ENCODE peak calls at places on chromosomes 2 and 18, in ten cellular contexts. M is heart left ventricle, R is GM23338, B is upper lobe of right lung, A is mucosa of descending colon, Q is neural progenitor cell, J is AG04450, L is MM.1S, F is osteocyte, Z is PC-9. G is an unnamed sample.

GRCh38 chr2:11889101-11889850 is 142.8 kb downstream of the LPIN1 start:
- DNase-seq in Z (no peak), Q (no peak), J (no peak), F (no peak), B (no peak), R (no peak), M (no peak), L (no peak), A (no peak), G (no peak)

GRCh38 chr18:60966876-60967275 is 366.4 kb upstream of the CDH20 start:
- DNase-seq in Q (no peak), L (no peak), A (no peak), J (no peak), Z (no peak), B (no peak), F (no peak), M (no peak), R (no peak), G (no peak)

GRCh38 chr2:200467806-200468686 is 41.8 kb downstream of the KCTD18 start:
- DNase-seq in R (no peak), J (no peak), A (peak; percentile 28), L (no peak), F (no peak), M (no peak), B (no peak), Q (no peak), Z (no peak), G (no peak)

GRCh38 chr2:153047220-153047619 is 328.8 kb downstream of the ARL6IP6 start:
- DNase-seq in Q (peak; percentile 8), L (no peak), R (peak; percentile 34), M (no peak), J (no peak), F (no peak), Z (no peak), A (no peak), B (no peak), G (no peak)

GRCh38 chr2:12552092-12552491 is 164.6 kb upstream of the TRIB2 start:
- DNase-seq in Z (no peak), M (no peak), B (no peak), F (no peak), A (no peak), Q (no peak), R (no peak), J (no peak), L (no peak), G (no peak)

GRCh38 chr18:63850010-63850409 is 37.5 kb upstream of the SERPINB2 start:
- DNase-seq in R (peak; percentile 76), L (peak; percentile 50), A (no peak), B (no peak), J (no peak), F (no peak), Q (peak; percentile 60), M (no peak), Z (peak; percentile 30), G (peak; percentile 23)

GRCh38 chr2:184113691-184114403 is 484.5 kb upstream of the ZNF804A start:
- DNase-seq in L (no peak), Q (no peak), M (no peak), R (no peak), B (no peak), J (no peak), F (no peak), Z (no peak), A (no peak), G (no peak)

GRCh38 chr2:70685771-70686171 is 82.2 kb downstream of the ADD2 start:
- DNase-seq in F (no peak), M (no peak), Z (no peak), L (no peak), R (no peak), A (no peak), B (peak; percentile 46), J (no peak), Q (no peak), G (no peak)

GRCh38 chr2:134662751-134663150 is 56.0 kb downstream of the TMEM163 start:
- DNase-seq in Q (no peak), Z (no peak), J (no peak), A (no peak), F (peak; percentile 66), L (no peak), R (no peak), M (no peak), B (no peak), G (no peak)

GRCh38 chr2:134659724-134660123 is 59.1 kb downstream of the TMEM163 start:
- DNase-seq in Q (no peak), L (no peak), B (no peak), R (no peak), A (no peak), J (no peak), M (no peak), Z (no peak), F (peak; percentile 48), G (no peak)

GRCh38 chr2:134660619-134661403 is 58.0 kb downstream of the TMEM163 start:
- DNase-seq in M (no peak), F (peak; percentile 36), Z (no peak), B (no peak), R (no peak), A (no peak), Q (no peak), L (no peak), J (no peak), G (no peak)

GRCh38 chr2:134663451-134663850 is 55.3 kb downstream of the TMEM163 start:
- DNase-seq in F (peak; percentile 68), R (no peak), A (no peak), B (no peak), J (no peak), Q (no peak), L (no peak), Z (no peak), M (no peak), G (no peak)

GRCh38 chr2:134657650-134658250 is 61.0 kb downstream of the TMEM163 start:
- DNase-seq in Z (peak; percentile 15), B (no peak), A (no peak), J (no peak), M (no peak), L (no peak), Q (peak; percentile 49), F (peak; percentile 34), R (peak; percentile 81), G (no peak)
- TF ChIP-seq CTCF in Z (peak; percentile 87), B (peak; percentile 39), A (no peak), J (peak; percentile 31), M (peak; percentile 28), L (peak; percentile 16), Q (peak; percentile 72), F (peak; percentile 17), R (peak; percentile 82), G (peak; percentile 37)

GRCh38 chr18:57789105-57789504 is 14.0 kb downstream of the ATP8B1 start:
- DNase-seq in J (no peak), Q (no peak), A (no peak), R (no peak), B (no peak), F (no peak), L (no peak), M (no peak), Z (no peak), G (no peak)

GRCh38 chr18:57791911-57792310 is 11.2 kb downstream of the ATP8B1 start:
- DNase-seq in Z (no peak), R (no peak), M (no peak), J (no peak), A (no peak), L (no peak), F (no peak), Q (no peak), B (no peak), G (no peak)

GRCh38 chr18:57791192-57791591 is 11.9 kb downstream of the ATP8B1 start:
- DNase-seq in Z (no peak), F (no peak), M (no peak), L (no peak), R (no peak), Q (no peak), J (no peak), A (no peak), B (no peak), G (no peak)

GRCh38 chr18:57789759-57790158 is 13.4 kb downstream of the ATP8B1 start:
- DNase-seq in J (no peak), L (no peak), F (no peak), Q (no peak), M (no peak), A (no peak), R (no peak), B (no peak), Z (no peak), G (no peak)

DNA sequence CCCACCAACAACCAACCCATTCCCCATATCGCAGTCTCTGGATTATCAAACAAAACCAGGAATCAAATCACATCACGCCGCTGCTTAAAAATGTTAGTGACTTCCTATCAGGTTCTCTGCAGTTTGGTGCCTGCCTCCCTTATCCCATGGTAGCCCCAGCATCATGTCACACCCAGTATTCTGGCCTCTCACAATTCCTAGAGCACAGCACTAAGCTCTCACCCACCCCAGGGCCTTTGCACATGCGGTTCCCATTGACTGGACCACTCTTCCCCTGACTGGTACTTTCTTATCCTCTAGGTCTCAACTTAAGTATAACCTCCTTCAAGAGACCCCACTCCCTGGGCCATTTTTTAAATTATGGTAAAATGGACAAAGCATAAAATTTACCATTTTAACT is 12.8 kb downstream of the ATP8B1 start:
- DNase-seq in R (no peak), B (no peak), A (no peak), F (no peak), L (no peak), J (no peak), M (no peak), Z (no peak), Q (no peak), G (no peak)
- TF ChIP-seq CTCF in R (no peak), B (no peak), A (no peak), F (no peak), L (no peak), J (no peak), M (no peak), Z (no peak), Q (no peak), G (no peak)

DNA sequence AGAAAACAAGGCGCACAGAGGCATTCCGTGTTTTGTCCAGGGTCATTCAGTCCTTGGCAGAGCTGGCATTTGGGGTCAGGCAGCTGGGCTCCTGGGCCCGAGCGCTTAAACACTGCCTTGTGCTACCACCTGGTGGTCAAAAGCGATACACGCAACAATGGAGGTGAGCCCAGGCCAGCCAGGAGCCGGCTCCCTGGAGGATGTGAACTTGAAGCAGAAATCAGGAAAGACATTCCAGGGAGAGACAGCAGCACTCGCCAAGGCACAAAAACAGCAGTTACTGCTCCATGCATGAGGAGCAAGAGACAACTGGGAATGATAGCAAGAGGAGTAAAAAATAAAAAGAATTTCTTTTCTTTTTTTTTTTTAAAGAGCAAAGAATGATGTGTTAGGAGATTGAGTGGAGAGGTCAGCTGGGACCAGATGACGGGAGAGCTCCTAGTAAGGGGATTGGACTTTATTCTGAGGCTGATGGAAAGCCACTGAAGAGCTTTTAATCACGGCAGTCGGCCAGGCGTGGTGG is 20.7 kb downstream of the SCYGR8 start:
- DNase-seq in M (peak; percentile 66), F (peak; percentile 90), A (peak; percentile 90), R (peak; percentile 94), Z (peak; percentile 79), L (peak; percentile 56), B (peak; percentile 82), J (peak; percentile 50), Q (peak; percentile 90), G (peak; percentile 82)
- TF ChIP-seq CTCF in M (peak; percentile 91), F (peak; percentile 95), A (peak; percentile 63), R (peak; percentile 97), Z (peak; percentile 93), L (peak; percentile 85), B (peak; percentile 91), J (peak; percentile 83), Q (peak; percentile 91), G (peak; percentile 78)

DNA sequence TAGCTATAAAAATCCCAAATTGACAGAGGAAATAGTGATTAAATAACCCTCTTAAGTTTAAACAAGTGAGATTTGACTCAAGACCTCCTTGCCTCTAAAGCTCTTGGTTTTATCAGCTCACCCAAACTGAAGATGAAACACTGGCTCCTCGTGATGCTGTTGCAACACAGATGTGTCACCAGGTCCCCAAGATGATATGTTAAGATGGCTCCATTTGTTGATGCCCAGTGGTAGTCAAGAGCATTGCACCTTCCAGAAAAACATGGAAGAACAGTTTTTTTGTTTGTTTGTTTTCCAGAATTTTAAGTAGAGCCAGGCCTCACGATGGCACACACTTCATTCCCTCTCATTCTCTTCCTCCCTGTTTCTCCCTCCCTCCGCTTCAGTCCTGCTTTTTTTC is 399.8 kb downstream of the TXNL1 start:
- DNase-seq in F (no peak), B (no peak), Z (no peak), Q (no peak), A (no peak), R (peak; percentile 14), M (no peak), L (no peak), J (no peak), G (no peak)
- TF ChIP-seq CTCF in F (no peak), B (no peak), Z (peak; percentile 18), Q (peak; percentile 5), A (no peak), R (no peak), M (no peak), L (peak; percentile 13), J (peak; percentile 25), G (no peak)